ENCODE peak calls at places on chromosomes 7 and 10, in ten cellular contexts. One of them, this sample, is unnamed.
A peak's percentile ranks its signal among the peaks of the same experiment; 100 is the strongest.

GRCh38 chr10:110818311-110819257 is 53.1 kb upstream of the PDCD4 start:
- DNase-seq in fibroblast of the aortic adventitia: peak; percentile 44
- DNase-seq in cardiac muscle cell: no peak
- DNase-seq in HFF-Myc: no peak
- DNase-seq in H9: no peak
- DNase-seq in lower leg skin: no peak
- DNase-seq in HFFc6: no peak
- DNase-seq in B cell: no peak
- DNase-seq in kidney epithelial cell: no peak
- DNase-seq in stomach: peak; percentile 92
- DNase-seq in this sample: no peak

GRCh38 chr7:46411236-46411635 is 490.2 kb upstream of the IGFBP3 start:
- DNase-seq in fibroblast of the aortic adventitia: no peak
- DNase-seq in cardiac muscle cell: no peak
- DNase-seq in HFF-Myc: no peak
- DNase-seq in H9: no peak
- DNase-seq in lower leg skin: no peak
- DNase-seq in HFFc6: no peak
- DNase-seq in B cell: no peak
- DNase-seq in kidney epithelial cell: no peak
- DNase-seq in stomach: no peak
- DNase-seq in this sample: no peak

GRCh38 chr10:102152545-102152890 is 329 bp downstream of the NOLC1 start:
- DNase-seq in fibroblast of the aortic adventitia: no peak
- DNase-seq in cardiac muscle cell: peak; percentile 35
- DNase-seq in HFF-Myc: no peak
- DNase-seq in H9: no peak
- DNase-seq in lower leg skin: no peak
- DNase-seq in HFFc6: no peak
- DNase-seq in B cell: no peak
- DNase-seq in kidney epithelial cell: no peak
- DNase-seq in stomach: no peak
- DNase-seq in this sample: no peak

GRCh38 chr10:31028076-31028475 is 3.6 kb downstream of the ZNF438 start:
- DNase-seq in fibroblast of the aortic adventitia: peak; percentile 64
- DNase-seq in cardiac muscle cell: peak; percentile 46
- DNase-seq in HFF-Myc: no peak
- DNase-seq in H9: no peak
- DNase-seq in lower leg skin: no peak
- DNase-seq in HFFc6: no peak
- DNase-seq in B cell: no peak
- DNase-seq in kidney epithelial cell: no peak
- DNase-seq in stomach: no peak
- DNase-seq in this sample: no peak

GRCh38 chr7:152735443-152736004 is 24.0 kb upstream of the ACTR3B start:
- DNase-seq in fibroblast of the aortic adventitia: no peak
- DNase-seq in cardiac muscle cell: no peak
- DNase-seq in HFF-Myc: peak; percentile 29
- DNase-seq in H9: no peak
- DNase-seq in lower leg skin: no peak
- DNase-seq in HFFc6: no peak
- DNase-seq in B cell: no peak
- DNase-seq in kidney epithelial cell: no peak
- DNase-seq in stomach: no peak
- DNase-seq in this sample: no peak

GRCh38 chr10:102324061-102324460 is 71.4 kb upstream of the NFKB2 start:
- DNase-seq in fibroblast of the aortic adventitia: peak; percentile 30
- DNase-seq in cardiac muscle cell: peak; percentile 31
- DNase-seq in HFF-Myc: no peak
- DNase-seq in H9: no peak
- DNase-seq in lower leg skin: no peak
- DNase-seq in HFFc6: no peak
- DNase-seq in B cell: no peak
- DNase-seq in kidney epithelial cell: no peak
- DNase-seq in stomach: no peak
- DNase-seq in this sample: no peak

GRCh38 chr10:78338717-78339116 is 305.1 kb downstream of the RPS24 start:
- DNase-seq in fibroblast of the aortic adventitia: no peak
- DNase-seq in cardiac muscle cell: no peak
- DNase-seq in HFF-Myc: no peak
- DNase-seq in H9: no peak
- DNase-seq in lower leg skin: no peak
- DNase-seq in HFFc6: no peak
- DNase-seq in B cell: no peak
- DNase-seq in kidney epithelial cell: no peak
- DNase-seq in stomach: no peak
- DNase-seq in this sample: peak; percentile 10

GRCh38 chr7:5296015-5296621 is 13.4 kb downstream of the SLC29A4 start:
- DNase-seq in fibroblast of the aortic adventitia: no peak
- DNase-seq in cardiac muscle cell: no peak
- DNase-seq in HFF-Myc: no peak
- DNase-seq in H9: no peak
- DNase-seq in lower leg skin: no peak
- DNase-seq in HFFc6: no peak
- DNase-seq in B cell: no peak
- DNase-seq in kidney epithelial cell: no peak
- DNase-seq in stomach: no peak
- DNase-seq in this sample: no peak

GRCh38 chr7:91103365-91103764 is 160.9 kb upstream of the FZD1 start:
- DNase-seq in fibroblast of the aortic adventitia: no peak
- DNase-seq in cardiac muscle cell: no peak
- DNase-seq in HFF-Myc: no peak
- DNase-seq in H9: no peak
- DNase-seq in lower leg skin: no peak
- DNase-seq in HFFc6: no peak
- DNase-seq in B cell: no peak
- DNase-seq in kidney epithelial cell: no peak
- DNase-seq in stomach: no peak
- DNase-seq in this sample: no peak

GRCh38 chr7:151088019-151088855 is 2.0 kb downstream of the AGAP3 start:
- DNase-seq in fibroblast of the aortic adventitia: no peak
- DNase-seq in cardiac muscle cell: no peak
- DNase-seq in HFF-Myc: no peak
- DNase-seq in H9: no peak
- DNase-seq in lower leg skin: no peak
- DNase-seq in HFFc6: no peak
- DNase-seq in B cell: no peak
- DNase-seq in kidney epithelial cell: no peak
- DNase-seq in stomach: no peak
- DNase-seq in this sample: no peak

GRCh38 chr7:11346312-11346711 is 372.6 kb downstream of the PHF14 start:
- DNase-seq in fibroblast of the aortic adventitia: no peak
- DNase-seq in cardiac muscle cell: no peak
- DNase-seq in HFF-Myc: no peak
- DNase-seq in H9: no peak
- DNase-seq in lower leg skin: no peak
- DNase-seq in HFFc6: no peak
- DNase-seq in B cell: no peak
- DNase-seq in kidney epithelial cell: no peak
- DNase-seq in stomach: no peak
- DNase-seq in this sample: no peak

GRCh38 chr7:99631311-99632109 is 14.8 kb downstream of the ZSCAN25 start:
- DNase-seq in fibroblast of the aortic adventitia: peak; percentile 32
- DNase-seq in cardiac muscle cell: peak; percentile 21
- DNase-seq in HFF-Myc: no peak
- DNase-seq in H9: peak; percentile 47
- DNase-seq in lower leg skin: peak; percentile 58
- DNase-seq in HFFc6: no peak
- DNase-seq in B cell: no peak
- DNase-seq in kidney epithelial cell: peak; percentile 21
- DNase-seq in stomach: no peak
- DNase-seq in this sample: no peak

DNA sequence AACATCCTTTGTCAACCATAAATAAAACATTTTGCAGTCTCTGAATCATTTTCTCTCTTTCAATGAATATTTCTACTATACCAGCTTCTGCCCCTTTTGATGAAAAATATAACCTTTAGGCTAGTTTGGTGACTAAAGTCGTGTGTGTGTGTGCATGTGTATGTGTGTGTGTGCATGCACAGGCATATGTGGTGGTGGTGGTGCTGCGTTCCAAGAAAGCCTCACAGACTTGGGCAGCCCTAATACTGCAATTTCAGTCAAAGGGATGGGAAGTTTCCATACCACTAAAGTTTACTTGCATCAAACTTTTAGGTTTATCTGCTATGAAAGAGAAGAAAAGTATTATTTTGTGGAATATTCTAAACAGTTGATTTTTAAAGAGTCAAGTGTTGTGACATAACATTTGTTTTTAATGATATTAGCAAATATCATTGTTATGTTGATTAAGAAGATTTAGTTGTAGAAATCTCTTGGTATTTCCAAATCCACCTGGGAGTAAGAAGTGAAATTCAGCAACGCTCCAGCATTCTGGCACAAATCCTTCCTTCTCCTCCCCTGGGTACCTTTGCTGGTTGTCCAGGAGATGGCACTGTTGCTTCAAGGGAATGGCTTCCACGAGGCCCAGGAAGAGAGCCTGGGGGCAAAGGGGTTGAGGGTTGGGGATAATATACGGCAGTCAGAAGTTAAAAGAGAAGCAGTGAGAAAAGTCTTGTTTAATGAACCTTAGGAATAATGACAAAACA is 41.5 kb downstream of the ASB4 start:
- DNase-seq in fibroblast of the aortic adventitia: peak; percentile 63
- DNase-seq in cardiac muscle cell: peak; percentile 75
- DNase-seq in HFF-Myc: peak; percentile 24
- DNase-seq in H9: peak; percentile 75
- DNase-seq in lower leg skin: peak; percentile 85
- DNase-seq in HFFc6: peak; percentile 37
- DNase-seq in B cell: peak; percentile 56
- DNase-seq in kidney epithelial cell: no peak
- DNase-seq in stomach: no peak
- DNase-seq in this sample: no peak
- TF ChIP-seq CTCF in fibroblast of the aortic adventitia: peak; percentile 91
- TF ChIP-seq CTCF in cardiac muscle cell: peak; percentile 90
- TF ChIP-seq CTCF in HFF-Myc: peak; percentile 86
- TF ChIP-seq CTCF in H9: peak; percentile 91
- TF ChIP-seq CTCF in lower leg skin: peak; percentile 66
- TF ChIP-seq CTCF in HFFc6: peak; percentile 85
- TF ChIP-seq CTCF in B cell: peak; percentile 91
- TF ChIP-seq CTCF in kidney epithelial cell: peak; percentile 87
- TF ChIP-seq CTCF in stomach: peak; percentile 96
- TF ChIP-seq CTCF in this sample: peak; percentile 91

GRCh38 chr10:90959826-90960225 is 38.9 kb upstream of the ANKRD1 start:
- DNase-seq in fibroblast of the aortic adventitia: no peak
- DNase-seq in cardiac muscle cell: no peak
- DNase-seq in HFF-Myc: no peak
- DNase-seq in H9: no peak
- DNase-seq in lower leg skin: no peak
- DNase-seq in HFFc6: no peak
- DNase-seq in B cell: no peak
- DNase-seq in kidney epithelial cell: no peak
- DNase-seq in stomach: no peak
- DNase-seq in this sample: no peak

GRCh38 chr10:90958781-90959180 is 37.9 kb upstream of the ANKRD1 start:
- DNase-seq in fibroblast of the aortic adventitia: no peak
- DNase-seq in cardiac muscle cell: no peak
- DNase-seq in HFF-Myc: no peak
- DNase-seq in H9: no peak
- DNase-seq in lower leg skin: no peak
- DNase-seq in HFFc6: no peak
- DNase-seq in B cell: no peak
- DNase-seq in kidney epithelial cell: no peak
- DNase-seq in stomach: no peak
- DNase-seq in this sample: no peak

GRCh38 chr10:90963331-90963730 is 42.4 kb upstream of the ANKRD1 start:
- DNase-seq in fibroblast of the aortic adventitia: no peak
- DNase-seq in cardiac muscle cell: no peak
- DNase-seq in HFF-Myc: no peak
- DNase-seq in H9: no peak
- DNase-seq in lower leg skin: no peak
- DNase-seq in HFFc6: no peak
- DNase-seq in B cell: no peak
- DNase-seq in kidney epithelial cell: no peak
- DNase-seq in stomach: no peak
- DNase-seq in this sample: no peak

GRCh38 chr10:90964781-90965462 is 44.0 kb upstream of the ANKRD1 start:
- DNase-seq in fibroblast of the aortic adventitia: peak; percentile 64
- DNase-seq in cardiac muscle cell: no peak
- DNase-seq in HFF-Myc: no peak
- DNase-seq in H9: no peak
- DNase-seq in lower leg skin: no peak
- DNase-seq in HFFc6: peak; percentile 14
- DNase-seq in B cell: no peak
- DNase-seq in kidney epithelial cell: no peak
- DNase-seq in stomach: no peak
- DNase-seq in this sample: no peak

DNA sequence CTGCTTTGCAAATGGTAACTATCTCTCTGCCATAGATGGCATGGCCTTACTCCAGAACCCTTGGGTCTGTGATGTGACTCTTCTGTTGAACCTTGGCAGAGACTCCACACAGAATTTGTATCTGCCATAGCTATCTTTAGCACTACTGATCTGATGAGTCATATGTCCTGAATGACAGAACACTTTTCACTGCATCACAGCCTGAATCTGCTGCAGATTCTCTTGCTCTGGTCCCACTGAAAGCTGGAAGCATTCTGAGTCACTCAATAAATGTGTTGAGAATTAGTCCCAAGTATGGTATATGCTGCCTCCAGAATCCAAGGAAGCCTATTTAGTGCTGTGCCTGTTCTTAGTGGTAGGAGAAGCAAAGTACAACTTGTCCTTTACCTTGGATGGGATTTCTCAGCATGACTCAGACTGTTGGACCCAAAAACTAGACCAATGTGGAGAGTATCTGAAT is 39.5 kb upstream of the ANKRD1 start:
- DNase-seq in fibroblast of the aortic adventitia: peak; percentile 75
- DNase-seq in cardiac muscle cell: peak; percentile 57
- DNase-seq in HFF-Myc: peak; percentile 79
- DNase-seq in H9: no peak
- DNase-seq in lower leg skin: no peak
- DNase-seq in HFFc6: peak; percentile 98
- DNase-seq in B cell: no peak
- DNase-seq in kidney epithelial cell: peak; percentile 59
- DNase-seq in stomach: no peak
- DNase-seq in this sample: no peak
- TF ChIP-seq CTCF in fibroblast of the aortic adventitia: no peak
- TF ChIP-seq CTCF in cardiac muscle cell: no peak
- TF ChIP-seq CTCF in HFF-Myc: no peak
- TF ChIP-seq CTCF in H9: no peak
- TF ChIP-seq CTCF in lower leg skin: no peak
- TF ChIP-seq CTCF in HFFc6: peak; percentile 24
- TF ChIP-seq CTCF in B cell: no peak
- TF ChIP-seq CTCF in kidney epithelial cell: no peak
- TF ChIP-seq CTCF in stomach: no peak
- TF ChIP-seq CTCF in this sample: no peak

GRCh38 chr7:27171636-27172387 is 2.3 kb downstream of the HOXA10 start:
- DNase-seq in fibroblast of the aortic adventitia: no peak
- DNase-seq in cardiac muscle cell: no peak
- DNase-seq in HFF-Myc: no peak
- DNase-seq in H9: peak; percentile 56
- DNase-seq in lower leg skin: peak; percentile 85
- DNase-seq in HFFc6: no peak
- DNase-seq in B cell: no peak
- DNase-seq in kidney epithelial cell: no peak
- DNase-seq in stomach: no peak
- DNase-seq in this sample: no peak
- TF ChIP-seq CTCF in fibroblast of the aortic adventitia: no peak
- TF ChIP-seq CTCF in cardiac muscle cell: no peak
- TF ChIP-seq CTCF in HFF-Myc: no peak
- TF ChIP-seq CTCF in H9: no peak
- TF ChIP-seq CTCF in lower leg skin: no peak
- TF ChIP-seq CTCF in HFFc6: no peak
- TF ChIP-seq CTCF in B cell: no peak
- TF ChIP-seq CTCF in kidney epithelial cell: no peak
- TF ChIP-seq CTCF in stomach: no peak
- TF ChIP-seq CTCF in this sample: no peak

GRCh38 chr10:59675812-59676211 is 33.8 kb downstream of the SLC16A9 start:
- DNase-seq in fibroblast of the aortic adventitia: no peak
- DNase-seq in cardiac muscle cell: peak; percentile 17
- DNase-seq in HFF-Myc: no peak
- DNase-seq in H9: peak; percentile 54
- DNase-seq in lower leg skin: no peak
- DNase-seq in HFFc6: no peak
- DNase-seq in B cell: no peak
- DNase-seq in kidney epithelial cell: no peak
- DNase-seq in stomach: peak; percentile 43
- DNase-seq in this sample: no peak
- TF ChIP-seq CTCF in fibroblast of the aortic adventitia: peak; percentile 12
- TF ChIP-seq CTCF in cardiac muscle cell: peak; percentile 12
- TF ChIP-seq CTCF in HFF-Myc: peak; percentile 14
- TF ChIP-seq CTCF in H9: peak; percentile 74
- TF ChIP-seq CTCF in lower leg skin: no peak
- TF ChIP-seq CTCF in HFFc6: peak; percentile 47
- TF ChIP-seq CTCF in B cell: no peak
- TF ChIP-seq CTCF in kidney epithelial cell: no peak
- TF ChIP-seq CTCF in stomach: no peak
- TF ChIP-seq CTCF in this sample: peak; percentile 46